ENCODE peak calls at places on chromosomes 3 and 15, in nine cellular contexts. X is OCI-LY7; V is GM23248; M is body of pancreas; H is adrenal gland; U is CD8-positive, alpha-beta memory T cell; G is naive thymus-derived CD4-positive, alpha-beta T cell; E is pancreas; O is neural progenitor cell. K is an unnamed sample. For H3K36me3, the result is how much of the 10 kb centered on the place peaks cover.

GRCh38 chr15:67501177-67501835 is 19.6 kb upstream of the C15orf61 start:
- DNase-seq in X (peak), V (peak), M (no peak), H (no peak), U (no peak), G (peak), E (no peak), O (no peak), K (no peak)

GRCh38 chr15:79122391-79122790 is 31.8 kb upstream of the RASGRF1 start:
- DNase-seq in X (no peak), V (no peak), M (no peak), H (no peak), U (no peak), G (no peak), E (no peak), O (no peak), K (no peak)

GRCh38 chr3:48232734-48233133 is 8.2 kb upstream of the ZNF589 start:
- DNase-seq in X (peak), V (peak), M (peak), H (peak), U (peak), G (peak), E (peak), O (peak), K (peak)

GRCh38 chr3:152236741-152237140 is 32.0 kb upstream of the MBNL1 start:
- DNase-seq in X (no peak), V (peak), M (no peak), H (no peak), U (no peak), G (no peak), E (no peak), O (no peak), K (no peak)

GRCh38 chr3:184546252-184546651 is 15.3 kb upstream of the EPHB3 start:
- DNase-seq in X (peak), V (no peak), M (no peak), H (no peak), U (no peak), G (no peak), E (no peak), O (no peak), K (no peak)

GRCh38 chr3:125651246-125651645 is 55.9 kb upstream of the OSBPL11 start:
- DNase-seq in X (no peak), V (peak), M (no peak), H (no peak), U (no peak), G (no peak), E (no peak), O (no peak), K (no peak)

GRCh38 chr3:155608237-155608636 is 136.6 kb downstream of the PLCH1 start:
- DNase-seq in X (no peak), V (no peak), M (no peak), H (no peak), U (no peak), G (no peak), E (no peak), O (no peak), K (no peak)

GRCh38 chr3:129441215-129441614 is 1.2 kb downstream of the IFT122 start:
- DNase-seq in X (peak), V (peak), M (no peak), H (no peak), U (no peak), G (peak), E (no peak), O (no peak), K (no peak)

GRCh38 chr3:119579366-119580147 is at the start of gene ADPRH:
- DNase-seq in X (no peak), V (peak), M (peak), H (peak), U (peak), G (peak), E (peak), O (peak), K (peak)

GRCh38 chr3:61562810-61563613 is 1.6 kb downstream of the PTPRG start:
- DNase-seq in X (no peak), V (peak), M (peak), H (peak), U (no peak), G (no peak), E (peak), O (peak), K (peak)

GRCh38 chr3:188646592-188646991 is 492.6 kb downstream of the LPP start:
- DNase-seq in X (peak), V (peak), M (no peak), H (no peak), U (no peak), G (no peak), E (no peak), O (no peak), K (no peak)

GRCh38 chr3:66998899-66999235 is 760 bp downstream of the KBTBD8 start:
- DNase-seq in X (peak), V (no peak), M (no peak), H (no peak), U (no peak), G (no peak), E (no peak), O (no peak), K (no peak)

GRCh38 chr3:81003008-81003407 is 758.4 kb downstream of the GBE1 start:
- DNase-seq in X (no peak), V (no peak), M (no peak), H (no peak), U (no peak), G (no peak), E (no peak), O (no peak), K (no peak)

GRCh38 chr3:13853256-13853977 is 26.5 kb downstream of the WNT7A start:
- DNase-seq in X (no peak), V (no peak), M (no peak), H (no peak), U (no peak), G (no peak), E (no peak), O (no peak), K (no peak)

GRCh38 chr3:108126348-108126747 is 35.5 kb upstream of the CD47 start:
- DNase-seq in X (peak), V (no peak), M (no peak), H (no peak), U (no peak), G (no peak), E (no peak), O (no peak), K (no peak)
- H3K4me3 ChIP-seq in X (peak), V (no peak), M (no peak), H (no peak), U (peak), G (peak), E (no peak), O (no peak), K (no peak)

GRCh38 chr3:44987318-44987717 is 11.3 kb downstream of the EXOSC7 start:
- DNase-seq in X (no peak), V (no peak), M (no peak), H (no peak), U (no peak), G (no peak), E (no peak), O (no peak), K (no peak)

GRCh38 chr3:44981751-44982150 is 5.7 kb downstream of the EXOSC7 start:
- DNase-seq in X (no peak), V (no peak), M (no peak), H (no peak), U (no peak), G (no peak), E (no peak), O (no peak), K (no peak)

GRCh38 chr3:44983413-44984040 is 7.5 kb downstream of the EXOSC7 start:
- DNase-seq in X (no peak), V (peak), M (no peak), H (no peak), U (no peak), G (no peak), E (no peak), O (no peak), K (no peak)

GRCh38 chr3:44982817-44983216 is 6.8 kb downstream of the EXOSC7 start:
- DNase-seq in X (no peak), V (no peak), M (no peak), H (no peak), U (no peak), G (no peak), E (no peak), O (no peak), K (no peak)

GRCh38 chr3:44984335-44984734 is 8.3 kb downstream of the EXOSC7 start:
- DNase-seq in X (no peak), V (no peak), M (no peak), H (no peak), U (no peak), G (no peak), E (no peak), O (no peak), K (no peak)
- H3K36me3 ChIP-seq in X (half or more), V (under half), M (under half), H (under half), U (under half), G (under half), E (under half), O (under half), K (under half)

DNA sequence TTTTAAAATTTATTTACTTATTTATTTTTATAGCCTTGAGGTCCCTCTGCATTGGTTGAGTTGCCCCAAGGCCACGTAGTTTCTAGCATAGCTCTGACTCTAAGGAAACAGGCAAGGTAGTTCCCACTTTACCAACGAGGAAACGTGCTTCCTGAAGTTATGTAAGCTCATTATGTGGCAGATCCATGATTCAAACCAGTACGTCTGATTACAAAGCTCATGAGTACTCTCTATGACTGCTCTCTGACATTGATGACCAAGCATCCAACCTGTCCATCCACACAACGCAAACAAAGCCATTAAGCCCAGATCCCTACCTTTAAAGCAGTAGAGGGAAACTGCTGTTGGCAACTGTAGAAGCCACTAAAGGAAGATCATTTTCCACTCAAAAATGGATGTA is 25.6 kb downstream of the WWTR1 start:
- DNase-seq in X (no peak), V (no peak), M (no peak), H (no peak), U (no peak), G (no peak), E (no peak), O (no peak), K (no peak)
- H3K4me3 ChIP-seq in X (no peak), V (no peak), M (no peak), H (no peak), U (no peak), G (no peak), E (no peak), O (no peak), K (no peak)

GRCh38 chr15:89278307-89278706 is 34.5 kb downstream of the FANCI start:
- DNase-seq in X (no peak), V (peak), M (no peak), H (no peak), U (no peak), G (no peak), E (no peak), O (no peak), K (no peak)
- H3K36me3 ChIP-seq in X (half or more), V (under half), M (under half), H (under half), U (under half), G (under half), E (under half), O (under half), K (half or more)

DNA sequence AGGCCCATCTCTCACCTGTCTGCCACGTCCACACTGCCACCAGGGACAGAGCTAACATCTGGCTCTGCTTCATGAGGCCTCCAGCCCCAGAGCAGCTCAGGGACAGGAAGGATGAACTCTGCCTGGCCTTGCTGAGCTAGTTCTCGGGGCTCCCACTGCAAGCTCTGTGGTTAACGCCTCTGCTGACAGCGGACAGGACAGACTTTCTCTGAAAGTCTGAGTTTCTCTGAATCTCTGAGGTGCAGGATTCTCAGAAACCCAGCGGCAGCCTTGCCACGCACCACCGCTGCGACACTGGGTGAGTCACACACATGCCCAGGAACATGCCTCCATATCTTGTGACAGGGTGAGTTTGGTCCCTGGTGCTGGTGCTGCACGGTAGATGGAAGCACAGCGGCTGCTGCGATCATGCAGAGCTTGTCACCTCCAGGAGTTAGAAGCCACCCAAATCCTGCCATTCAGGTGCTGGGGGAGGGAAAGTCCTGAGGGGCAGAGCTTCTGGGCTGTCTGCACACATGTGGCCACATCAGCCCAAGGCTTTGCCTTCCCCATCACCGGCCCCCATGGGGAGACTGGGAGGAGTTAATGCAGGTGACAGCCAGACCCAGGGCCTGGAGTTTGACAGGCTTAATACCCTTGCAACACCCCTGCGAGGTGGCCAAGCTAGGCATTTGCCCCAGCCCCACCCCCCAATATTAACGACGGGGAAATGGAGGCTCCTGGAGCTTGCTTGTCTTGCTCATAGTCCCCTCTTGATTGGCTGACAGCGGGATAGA is 267.0 kb downstream of the PLCL2 start:
- DNase-seq in X (no peak), V (no peak), M (no peak), H (peak), U (peak), G (peak), E (no peak), O (no peak), K (no peak)
- H3K4me3 ChIP-seq in X (no peak), V (no peak), M (no peak), H (no peak), U (peak), G (peak), E (no peak), O (no peak), K (no peak)

DNA sequence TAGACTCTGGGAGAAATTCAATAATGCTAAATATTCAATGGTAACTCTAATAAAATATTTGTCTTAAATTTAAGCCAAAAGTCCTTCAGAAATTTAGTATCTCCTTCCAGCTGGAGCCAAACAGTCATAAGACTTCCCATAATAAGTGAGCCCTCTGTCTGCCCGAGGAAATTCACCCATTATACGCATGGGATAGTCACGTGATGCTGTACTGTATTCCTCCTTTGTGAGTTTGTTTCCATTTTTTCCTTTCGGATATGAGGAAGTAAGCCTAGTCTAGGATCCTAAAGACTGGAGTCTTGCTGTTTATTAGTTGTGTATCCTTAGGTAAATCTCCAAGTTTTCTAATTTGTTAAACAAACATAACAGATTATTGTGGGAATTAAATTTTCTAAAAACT is 110.4 kb upstream of the PLAAT1 start:
- DNase-seq in X (no peak), V (no peak), M (no peak), H (no peak), U (no peak), G (no peak), E (no peak), O (no peak), K (no peak)
- H3K36me3 ChIP-seq in X (under half), V (under half), M (under half), H (under half), U (under half), G (under half), E (under half), O (under half), K (under half)

GRCh38 chr3:46987485-46988401 is 8.3 kb downstream of the NBEAL2 start:
- DNase-seq in X (peak), V (no peak), M (peak), H (no peak), U (peak), G (peak), E (peak), O (no peak), K (no peak)
- H3K4me3 ChIP-seq in X (peak), V (no peak), M (no peak), H (no peak), U (peak), G (peak), E (no peak), O (no peak), K (no peak)

GRCh38 chr15:68781209-68781608 is 39.5 kb downstream of the ANP32A start:
- DNase-seq in X (no peak), V (no peak), M (no peak), H (no peak), U (no peak), G (no peak), E (no peak), O (no peak), K (no peak)
- H3K36me3 ChIP-seq in X (half or more), V (under half), M (under half), H (under half), U (under half), G (under half), E (under half), O (under half), K (half or more)

GRCh38 chr3:149471991-149472390 is 2.5 kb upstream of the TM4SF4 start:
- DNase-seq in X (no peak), V (peak), M (no peak), H (no peak), U (no peak), G (no peak), E (no peak), O (no peak), K (no peak)
- H3K4me3 ChIP-seq in X (no peak), V (no peak), M (no peak), H (no peak), U (no peak), G (no peak), E (no peak), O (no peak), K (no peak)

GRCh38 chr3:141998674-141999290 is 122.3 kb downstream of the ATP1B3 start:
- DNase-seq in X (no peak), V (peak), M (no peak), H (no peak), U (no peak), G (no peak), E (no peak), O (no peak), K (no peak)
- H3K36me3 ChIP-seq in X (half or more), V (under half), M (under half), H (under half), U (under half), G (under half), E (under half), O (under half), K (under half)

K was measured in MG63.